ENCODE peak calls at places on chromosomes 13 and 19, in seven cellular contexts. R, Y, O, K, C, V and Z are unnamed samples.

GRCh38 chr19:11560404-11560988 is 1.5 kb upstream of the ELOF1 start:
- DNase-seq in R (no peak), Y (no peak), O (peak), K (peak), C (peak), V (peak), Z (peak)

GRCh38 chr19:54430306-54431254 is 15.3 kb downstream of the TTYH1 start:
- DNase-seq in R (no peak), Y (peak), O (peak), K (peak), C (peak), V (no peak), Z (peak)

GRCh38 chr13:42137856-42138537 is 89.5 kb downstream of the DGKH start:
- DNase-seq in R (no peak), Y (no peak), O (no peak), K (peak), C (no peak), V (no peak), Z (no peak)

GRCh38 chr19:18989316-18989715 is 44.0 kb downstream of the SUGP2 start:
- DNase-seq in R (no peak), Y (no peak), O (no peak), K (no peak), C (no peak), V (no peak), Z (no peak)

GRCh38 chr19:46495789-46496099 is at the start of gene PNMA8B:
- DNase-seq in R (no peak), Y (peak), O (peak), K (peak), C (peak), V (no peak), Z (peak)

GRCh38 chr19:56253737-56254136 is 18.8 kb upstream of the EDDM13 start:
- DNase-seq in R (no peak), Y (no peak), O (no peak), K (peak), C (peak), V (peak), Z (no peak)

GRCh38 chr19:39409886-39410619 is 2.4 kb upstream of the PLEKHG2 start:
- DNase-seq in R (peak), Y (peak), O (peak), K (peak), C (peak), V (no peak), Z (no peak)

GRCh38 chr19:30071871-30072270 is 129.8 kb downstream of the URI1 start:
- DNase-seq in R (no peak), Y (no peak), O (no peak), K (no peak), C (no peak), V (no peak), Z (no peak)

GRCh38 chr13:31965361-31966066 is 66.1 kb upstream of the FRY start:
- DNase-seq in R (no peak), Y (no peak), O (no peak), K (peak), C (no peak), V (peak), Z (no peak)

GRCh38 chr13:99959538-99960230 is 11.9 kb downstream of the ZIC5 start:
- DNase-seq in R (no peak), Y (no peak), O (no peak), K (no peak), C (no peak), V (no peak), Z (no peak)

GRCh38 chr13:41222259-41222852 is 28.0 kb upstream of the KBTBD7 start:
- DNase-seq in R (no peak), Y (no peak), O (peak), K (peak), C (peak), V (peak), Z (peak)

GRCh38 chr13:110471833-110472162 is 89.7 kb downstream of the RAB20 start:
- DNase-seq in R (no peak), Y (peak), O (no peak), K (peak), C (no peak), V (peak), Z (peak)

GRCh38 chr19:2992958-2993357 is 15.6 kb downstream of the TLE6 start:
- DNase-seq in R (no peak), Y (no peak), O (no peak), K (no peak), C (peak), V (no peak), Z (no peak)

GRCh38 chr13:75173457-75174356 is 308.3 kb downstream of the TBC1D4 start:
- DNase-seq in R (no peak), Y (no peak), O (no peak), K (no peak), C (no peak), V (no peak), Z (no peak)

GRCh38 chr19:35509018-35509652 is 4.3 kb downstream of the DMKN start:
- DNase-seq in R (no peak), Y (no peak), O (peak), K (no peak), C (peak), V (no peak), Z (peak)

GRCh38 chr13:50320297-50320862 is 305.1 kb downstream of the KCNRG start:
- DNase-seq in R (no peak), Y (no peak), O (no peak), K (peak), C (no peak), V (peak), Z (no peak)

GRCh38 chr19:38929929-38930775 is at the start of gene SARS2:
- DNase-seq in R (peak), Y (peak), O (peak), K (peak), C (peak), V (peak), Z (peak)

GRCh38 chr13:49683489-49683888 is 7.8 kb downstream of the EBPL start:
- DNase-seq in R (no peak), Y (no peak), O (no peak), K (no peak), C (no peak), V (no peak), Z (no peak)

GRCh38 chr13:75715598-75716523 is 79.7 kb downstream of the LMO7 start:
- DNase-seq in R (no peak), Y (no peak), O (no peak), K (peak), C (no peak), V (no peak), Z (no peak)

GRCh38 chr19:18202759-18203407 is 959 bp downstream of the RAB3A start:
- DNase-seq in R (peak), Y (peak), O (peak), K (no peak), C (peak), V (no peak), Z (peak)

GRCh38 chr19:19276386-19276785 is 3.3 kb upstream of the TM6SF2 start:
- DNase-seq in R (no peak), Y (no peak), O (no peak), K (peak), C (no peak), V (no peak), Z (no peak)

GRCh38 chr19:53019684-53020083 is 6.0 kb downstream of the ERVV-1 start:
- DNase-seq in R (no peak), Y (no peak), O (no peak), K (peak), C (no peak), V (no peak), Z (peak)